ENCODE peak calls at places on chromosome 18, in five cellular contexts. One of them, this sample, is unnamed.

GRCh38 chr18:21826196-21826595 is 85.6 kb downstream of the MIB1 start:
- DNase-seq in H9: no peak
- DNase-seq in activated CD8-positive, alpha-beta T cell treated with anti-CD3 and anti-CD28 coated beads for 36 hours: no peak
- DNase-seq in upper lobe of left lung: no peak
- DNase-seq in neural progenitor cell: peak; percentile 2
- DNase-seq in this sample: no peak

GRCh38 chr18:2979027-2979570 is 33.8 kb downstream of the LPIN2 start:
- DNase-seq in H9: no peak
- DNase-seq in activated CD8-positive, alpha-beta T cell treated with anti-CD3 and anti-CD28 coated beads for 36 hours: no peak
- DNase-seq in upper lobe of left lung: no peak
- DNase-seq in neural progenitor cell: no peak
- DNase-seq in this sample: no peak

GRCh38 chr18:79982736-79983135 is 5.6 kb downstream of the TXNL4A start:
- DNase-seq in H9: no peak
- DNase-seq in activated CD8-positive, alpha-beta T cell treated with anti-CD3 and anti-CD28 coated beads for 36 hours: peak; percentile 60
- DNase-seq in upper lobe of left lung: peak; percentile 24
- DNase-seq in neural progenitor cell: no peak
- DNase-seq in this sample: no peak

GRCh38 chr18:47997338-47997780 is 66.9 kb upstream of the SMAD2 start:
- DNase-seq in H9: peak; percentile 81
- DNase-seq in activated CD8-positive, alpha-beta T cell treated with anti-CD3 and anti-CD28 coated beads for 36 hours: peak; percentile 62
- DNase-seq in upper lobe of left lung: no peak
- DNase-seq in neural progenitor cell: peak; percentile 77
- DNase-seq in this sample: no peak

GRCh38 chr18:71047882-71048281 is 759.0 kb downstream of the SOCS6 start:
- DNase-seq in H9: no peak
- DNase-seq in activated CD8-positive, alpha-beta T cell treated with anti-CD3 and anti-CD28 coated beads for 36 hours: no peak
- DNase-seq in upper lobe of left lung: no peak
- DNase-seq in neural progenitor cell: no peak
- DNase-seq in this sample: no peak

GRCh38 chr18:24231773-24232735 is 93.2 kb downstream of the CABYR start:
- DNase-seq in H9: no peak
- DNase-seq in activated CD8-positive, alpha-beta T cell treated with anti-CD3 and anti-CD28 coated beads for 36 hours: no peak
- DNase-seq in upper lobe of left lung: no peak
- DNase-seq in neural progenitor cell: no peak
- DNase-seq in this sample: no peak

GRCh38 chr18:76699923-76700322 is 122.4 kb upstream of the ZNF236 start:
- DNase-seq in H9: no peak
- DNase-seq in activated CD8-positive, alpha-beta T cell treated with anti-CD3 and anti-CD28 coated beads for 36 hours: no peak
- DNase-seq in upper lobe of left lung: no peak
- DNase-seq in neural progenitor cell: no peak
- DNase-seq in this sample: no peak

GRCh38 chr18:25111382-25112070 is 240.4 kb downstream of the ZNF521 start:
- DNase-seq in H9: no peak
- DNase-seq in activated CD8-positive, alpha-beta T cell treated with anti-CD3 and anti-CD28 coated beads for 36 hours: no peak
- DNase-seq in upper lobe of left lung: no peak
- DNase-seq in neural progenitor cell: peak; percentile 58
- DNase-seq in this sample: no peak

DNA sequence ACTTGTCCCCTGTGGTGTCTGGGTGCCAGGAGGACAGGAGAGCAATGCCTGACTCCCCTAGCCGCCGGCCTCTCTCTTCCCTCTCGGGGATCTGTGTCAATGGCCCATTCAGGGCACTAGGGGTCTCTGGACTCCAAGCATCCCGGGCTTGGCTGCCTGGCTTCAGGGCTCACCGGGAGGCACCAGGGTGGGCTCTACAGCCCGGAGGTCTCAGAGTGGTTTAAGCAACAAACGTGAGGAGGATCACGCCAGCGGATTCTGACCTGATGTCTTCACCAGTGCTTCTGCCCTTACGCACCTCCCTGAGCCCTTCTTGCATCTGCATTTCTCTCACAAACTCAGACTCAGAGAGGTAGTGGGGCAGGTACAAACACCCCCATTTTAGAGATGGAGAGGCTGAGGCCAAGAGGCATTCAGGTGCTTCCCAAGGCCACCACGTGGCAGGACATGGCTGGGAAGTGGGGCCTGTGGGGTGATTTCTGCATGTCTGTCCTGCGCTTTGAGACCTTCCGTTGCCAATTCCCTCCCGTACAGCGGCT is 243.0 kb downstream of the CELF4 start:
- DNase-seq in H9: peak; percentile 69
- DNase-seq in activated CD8-positive, alpha-beta T cell treated with anti-CD3 and anti-CD28 coated beads for 36 hours: peak; percentile 44
- DNase-seq in upper lobe of left lung: no peak
- DNase-seq in neural progenitor cell: peak; percentile 76
- DNase-seq in this sample: no peak
- TF ChIP-seq CTCF in H9: peak; percentile 74
- TF ChIP-seq CTCF in activated CD8-positive, alpha-beta T cell treated with anti-CD3 and anti-CD28 coated beads for 36 hours: peak; percentile 73
- TF ChIP-seq CTCF in upper lobe of left lung: peak; percentile 64
- TF ChIP-seq CTCF in neural progenitor cell: peak; percentile 68
- TF ChIP-seq CTCF in this sample: peak; percentile 38

GRCh38 chr18:26468931-26469340 is 79.4 kb downstream of the KCTD1 start:
- DNase-seq in H9: peak; percentile 76
- DNase-seq in activated CD8-positive, alpha-beta T cell treated with anti-CD3 and anti-CD28 coated beads for 36 hours: peak; percentile 16
- DNase-seq in upper lobe of left lung: no peak
- DNase-seq in neural progenitor cell: peak; percentile 69
- DNase-seq in this sample: no peak
- TF ChIP-seq CTCF in H9: peak; percentile 79
- TF ChIP-seq CTCF in activated CD8-positive, alpha-beta T cell treated with anti-CD3 and anti-CD28 coated beads for 36 hours: peak; percentile 54
- TF ChIP-seq CTCF in upper lobe of left lung: peak; percentile 26
- TF ChIP-seq CTCF in neural progenitor cell: peak; percentile 64
- TF ChIP-seq CTCF in this sample: no peak

GRCh38 chr18:49444599-49444998 is 15.8 kb downstream of the DYM start:
- DNase-seq in H9: no peak
- DNase-seq in activated CD8-positive, alpha-beta T cell treated with anti-CD3 and anti-CD28 coated beads for 36 hours: no peak
- DNase-seq in upper lobe of left lung: no peak
- DNase-seq in neural progenitor cell: no peak
- DNase-seq in this sample: no peak

GRCh38 chr18:49446481-49446880 is 14.0 kb downstream of the DYM start:
- DNase-seq in H9: no peak
- DNase-seq in activated CD8-positive, alpha-beta T cell treated with anti-CD3 and anti-CD28 coated beads for 36 hours: no peak
- DNase-seq in upper lobe of left lung: no peak
- DNase-seq in neural progenitor cell: no peak
- DNase-seq in this sample: no peak

GRCh38 chr18:49443837-49444236 is 16.6 kb downstream of the DYM start:
- DNase-seq in H9: no peak
- DNase-seq in activated CD8-positive, alpha-beta T cell treated with anti-CD3 and anti-CD28 coated beads for 36 hours: no peak
- DNase-seq in upper lobe of left lung: no peak
- DNase-seq in neural progenitor cell: no peak
- DNase-seq in this sample: no peak

DNA sequence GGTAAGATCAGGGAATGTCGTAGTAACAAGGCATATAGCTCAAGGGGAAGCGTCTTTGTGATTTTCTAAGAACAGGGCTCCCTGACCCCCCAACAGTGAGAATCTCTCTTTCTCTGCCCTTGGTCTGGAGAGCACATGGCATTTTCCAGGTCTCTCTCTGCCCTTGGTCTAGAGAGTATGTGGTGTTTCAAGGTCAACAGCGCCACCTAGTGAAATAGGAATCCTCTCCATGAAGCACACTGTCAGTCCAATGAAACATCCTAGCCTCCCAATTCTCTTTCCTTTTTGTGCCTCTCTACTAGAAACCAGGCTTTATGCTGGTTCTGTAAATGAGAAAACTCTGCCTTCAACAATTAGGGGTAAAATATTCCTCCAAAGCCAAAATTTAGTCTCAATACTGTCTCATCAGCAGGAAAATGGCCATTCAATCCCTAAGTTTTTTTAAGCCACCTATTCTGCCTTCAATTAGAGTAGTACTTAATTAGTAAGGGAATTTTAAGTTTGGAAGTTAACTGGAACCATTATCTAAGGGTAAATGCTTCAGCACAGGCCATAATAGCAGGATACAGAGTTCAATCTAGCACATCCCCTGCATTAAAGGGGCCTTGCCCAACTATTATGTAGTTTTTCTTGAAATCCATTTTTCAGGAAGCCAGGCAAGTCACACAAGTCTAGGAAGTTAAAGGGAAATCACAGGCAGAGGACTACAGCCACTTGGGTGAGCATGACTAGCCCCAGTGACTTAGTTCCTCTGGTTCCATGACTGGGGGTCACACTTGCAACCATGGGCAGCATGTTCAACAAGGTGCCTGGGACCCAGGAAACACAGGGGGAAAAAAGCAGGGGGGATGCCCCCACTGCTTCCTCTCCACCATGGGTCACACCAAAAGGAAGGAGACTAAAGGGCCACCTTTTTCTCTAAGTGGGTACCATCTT is 12.4 kb downstream of the DYM start:
- DNase-seq in H9: peak; percentile 67
- DNase-seq in activated CD8-positive, alpha-beta T cell treated with anti-CD3 and anti-CD28 coated beads for 36 hours: peak; percentile 59
- DNase-seq in upper lobe of left lung: peak; percentile 38
- DNase-seq in neural progenitor cell: peak; percentile 76
- DNase-seq in this sample: no peak
- TF ChIP-seq CTCF in H9: peak; percentile 88
- TF ChIP-seq CTCF in activated CD8-positive, alpha-beta T cell treated with anti-CD3 and anti-CD28 coated beads for 36 hours: peak; percentile 76
- TF ChIP-seq CTCF in upper lobe of left lung: peak; percentile 38
- TF ChIP-seq CTCF in neural progenitor cell: peak; percentile 69
- TF ChIP-seq CTCF in this sample: peak; percentile 28

GRCh38 chr18:10401930-10402329 is 52.5 kb upstream of the APCDD1 start:
- DNase-seq in H9: no peak
- DNase-seq in activated CD8-positive, alpha-beta T cell treated with anti-CD3 and anti-CD28 coated beads for 36 hours: no peak
- DNase-seq in upper lobe of left lung: no peak
- DNase-seq in neural progenitor cell: peak; percentile 25
- DNase-seq in this sample: no peak
- TF ChIP-seq CTCF in H9: no peak
- TF ChIP-seq CTCF in activated CD8-positive, alpha-beta T cell treated with anti-CD3 and anti-CD28 coated beads for 36 hours: no peak
- TF ChIP-seq CTCF in upper lobe of left lung: no peak
- TF ChIP-seq CTCF in neural progenitor cell: no peak
- TF ChIP-seq CTCF in this sample: no peak

DNA sequence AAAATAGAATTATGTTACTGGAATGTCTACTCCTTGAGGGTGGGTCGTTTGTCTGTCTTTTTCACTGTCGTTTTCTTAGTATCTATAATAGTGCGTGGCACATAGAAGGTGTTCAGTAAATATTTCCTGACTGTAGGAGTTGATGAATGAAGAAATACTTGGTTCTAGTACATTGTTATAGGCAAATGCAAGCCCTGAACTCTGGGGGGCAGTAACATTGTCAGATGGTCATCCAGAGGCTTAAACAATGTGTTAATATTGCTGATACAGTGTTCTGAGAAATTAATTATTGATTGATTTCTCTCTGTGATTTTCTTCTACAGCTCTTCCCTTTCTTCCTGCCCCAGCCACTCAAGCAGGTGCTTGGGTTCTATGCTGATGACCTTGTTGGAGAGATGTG is 24.4 kb upstream of the THOC1 start:
- DNase-seq in H9: no peak
- DNase-seq in activated CD8-positive, alpha-beta T cell treated with anti-CD3 and anti-CD28 coated beads for 36 hours: no peak
- DNase-seq in upper lobe of left lung: no peak
- DNase-seq in neural progenitor cell: no peak
- DNase-seq in this sample: no peak
- TF ChIP-seq CTCF in H9: peak; percentile 43
- TF ChIP-seq CTCF in activated CD8-positive, alpha-beta T cell treated with anti-CD3 and anti-CD28 coated beads for 36 hours: no peak
- TF ChIP-seq CTCF in upper lobe of left lung: no peak
- TF ChIP-seq CTCF in neural progenitor cell: no peak
- TF ChIP-seq CTCF in this sample: no peak

DNA sequence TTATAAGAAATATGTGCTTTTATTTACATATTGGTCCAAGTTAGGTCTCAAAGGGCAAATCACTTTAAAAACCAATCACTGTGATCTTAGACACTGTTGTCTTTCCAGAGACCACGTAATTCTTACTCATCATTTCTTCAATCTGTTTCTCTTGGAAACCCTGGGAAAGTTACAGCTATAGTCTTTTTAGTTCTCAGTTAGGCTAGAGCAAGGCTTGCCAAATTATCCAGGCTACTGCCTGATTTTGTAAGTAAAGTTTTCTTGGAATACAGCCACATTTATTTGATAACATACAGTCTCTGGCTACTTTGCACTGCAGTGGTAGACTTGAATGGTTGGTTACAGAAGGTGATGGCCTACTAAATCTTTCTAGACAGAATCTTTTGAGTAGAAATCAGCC is 106.0 kb downstream of the KIAA1328 start:
- DNase-seq in H9: no peak
- DNase-seq in activated CD8-positive, alpha-beta T cell treated with anti-CD3 and anti-CD28 coated beads for 36 hours: no peak
- DNase-seq in upper lobe of left lung: no peak
- DNase-seq in neural progenitor cell: no peak
- DNase-seq in this sample: no peak
- TF ChIP-seq CTCF in H9: no peak
- TF ChIP-seq CTCF in activated CD8-positive, alpha-beta T cell treated with anti-CD3 and anti-CD28 coated beads for 36 hours: no peak
- TF ChIP-seq CTCF in upper lobe of left lung: no peak
- TF ChIP-seq CTCF in neural progenitor cell: no peak
- TF ChIP-seq CTCF in this sample: no peak

DNA sequence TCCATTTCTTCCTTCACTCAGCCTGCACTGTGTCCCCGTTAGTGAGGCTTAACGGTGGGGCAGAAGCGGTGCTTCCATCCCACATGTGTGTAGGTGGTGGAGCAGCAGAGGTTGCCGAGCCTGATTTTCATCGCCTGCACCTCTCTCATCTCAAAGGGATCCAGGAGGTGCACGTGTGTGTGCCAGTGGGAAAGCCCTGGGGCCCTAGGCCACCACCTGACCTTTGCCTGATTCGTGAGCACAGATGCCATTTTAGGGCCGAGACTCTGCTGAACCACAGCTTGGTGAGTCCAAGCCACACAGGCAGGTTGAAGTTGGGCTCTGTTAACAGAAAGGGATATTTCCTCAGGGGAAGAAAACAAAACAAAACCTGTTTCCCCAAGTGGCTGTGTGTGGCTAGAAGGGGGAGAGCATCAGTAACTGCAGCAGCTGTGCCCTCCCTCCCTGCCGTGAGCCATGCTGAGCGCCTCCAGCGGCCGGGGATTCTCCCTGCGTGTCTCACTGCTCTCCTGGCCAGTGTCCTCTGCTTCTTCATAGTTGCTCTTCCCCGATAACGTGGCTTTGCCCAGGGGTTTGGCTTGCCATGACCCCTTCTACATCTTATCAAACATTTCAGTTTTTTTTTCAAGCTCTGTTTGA is 81.5 kb downstream of the MAPRE2 start:
- DNase-seq in H9: peak; percentile 78
- DNase-seq in activated CD8-positive, alpha-beta T cell treated with anti-CD3 and anti-CD28 coated beads for 36 hours: peak; percentile 67
- DNase-seq in upper lobe of left lung: no peak
- DNase-seq in neural progenitor cell: peak; percentile 66
- DNase-seq in this sample: no peak
- TF ChIP-seq CTCF in H9: peak; percentile 66
- TF ChIP-seq CTCF in activated CD8-positive, alpha-beta T cell treated with anti-CD3 and anti-CD28 coated beads for 36 hours: peak; percentile 30
- TF ChIP-seq CTCF in upper lobe of left lung: no peak
- TF ChIP-seq CTCF in neural progenitor cell: peak; percentile 60
- TF ChIP-seq CTCF in this sample: no peak

DNA sequence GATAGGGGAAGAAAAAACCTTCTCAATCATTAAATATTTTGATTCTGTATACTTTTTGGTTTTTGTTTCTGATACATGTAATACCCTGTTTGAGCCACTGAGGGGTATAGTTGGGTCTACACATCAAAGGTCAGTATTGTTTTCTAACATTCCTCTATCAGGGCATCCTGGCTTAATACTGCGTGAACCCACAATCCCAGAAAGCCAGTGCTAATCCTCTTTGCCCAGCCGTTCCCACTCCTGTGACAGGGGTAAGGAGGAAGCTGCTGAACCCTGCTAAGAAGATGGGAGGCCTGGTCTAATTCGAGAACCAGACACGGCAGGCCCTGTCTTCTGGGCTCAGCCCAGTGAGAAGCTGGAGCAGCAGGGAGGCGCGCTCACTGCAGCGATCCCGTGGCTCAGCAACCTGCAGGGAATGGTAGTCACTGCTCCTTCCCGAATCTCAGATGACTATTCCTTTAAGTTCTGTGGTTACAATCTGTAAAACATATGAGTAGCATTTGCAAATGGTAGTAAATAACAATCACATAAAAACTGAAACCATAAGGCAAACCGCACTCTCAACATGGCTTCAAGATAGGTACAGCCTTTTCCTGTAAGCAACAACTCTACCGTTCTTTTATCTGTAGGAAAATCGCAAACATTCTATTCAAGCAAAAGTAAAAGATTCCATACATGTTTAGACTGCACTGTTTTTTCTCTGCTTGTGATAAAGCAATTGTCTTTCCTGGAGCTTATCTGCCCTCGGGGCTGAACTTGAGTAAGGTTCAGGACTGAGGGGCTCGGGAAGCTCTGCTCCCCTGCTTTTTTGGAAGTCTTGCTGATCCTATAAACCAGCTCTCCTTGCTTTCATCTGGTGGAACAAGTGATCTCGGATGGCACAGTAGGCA is 87.0 kb downstream of the EPB41L3 start:
- DNase-seq in H9: peak; percentile 42
- DNase-seq in activated CD8-positive, alpha-beta T cell treated with anti-CD3 and anti-CD28 coated beads for 36 hours: no peak
- DNase-seq in upper lobe of left lung: no peak
- DNase-seq in neural progenitor cell: peak; percentile 81
- DNase-seq in this sample: no peak
- TF ChIP-seq CTCF in H9: peak; percentile 64
- TF ChIP-seq CTCF in activated CD8-positive, alpha-beta T cell treated with anti-CD3 and anti-CD28 coated beads for 36 hours: peak; percentile 46
- TF ChIP-seq CTCF in upper lobe of left lung: peak; percentile 31
- TF ChIP-seq CTCF in neural progenitor cell: peak; percentile 59
- TF ChIP-seq CTCF in this sample: no peak

This sample was measured in natural killer cell.